ENCODE peak calls at places on chromosomes 4 and X, in eight cellular contexts. B is PC-3, M is left ventricle myocardium inferior, P is uterus, U is prostate gland, H is pancreas, S is left lung, A is heart left ventricle. N is an unnamed sample. For H3K4me1, the result is how much of the 10 kb centered on the place peaks cover.

GRCh38 chr4:183080372-183081115 is 18.5 kb upstream of the WWC2 start:
- DNase-seq in B (no peak), M (no peak), P (no peak), U (no peak), H (no peak), S (no peak), A (no peak), N (no peak)

GRCh38 chr4:71187399-71188196 is 151.2 kb upstream of the SLC4A4 start:
- DNase-seq in B (peak), M (peak), P (no peak), U (peak), H (peak), S (peak), A (peak), N (peak)

GRCh38 chr4:88195666-88196365 is 37.4 kb upstream of the ABCG2 start:
- DNase-seq in B (peak), M (no peak), P (no peak), U (no peak), H (no peak), S (no peak), A (no peak), N (no peak)

GRCh38 chr4:795726-796119 is 30.2 kb downstream of the CPLX1 start:
- DNase-seq in B (no peak), M (no peak), P (no peak), U (no peak), H (peak), S (peak), A (no peak), N (no peak)

GRCh38 chr4:152936446-152937279 is 540 bp downstream of the FHDC1 start:
- DNase-seq in B (peak), M (no peak), P (peak), U (peak), H (peak), S (peak), A (peak), N (no peak)

GRCh38 chr4:89256203-89256800 is 51.3 kb downstream of the GPRIN3 start:
- DNase-seq in B (no peak), M (no peak), P (no peak), U (no peak), H (no peak), S (no peak), A (no peak), N (no peak)

GRCh38 chr4:21885241-21885640 is 63.3 kb downstream of the KCNIP4 start:
- DNase-seq in B (peak), M (no peak), P (no peak), U (no peak), H (no peak), S (no peak), A (no peak), N (no peak)

GRCh38 chr4:90126805-90127204 is 389 bp upstream of the CCSER1 start:
- DNase-seq in B (peak), M (no peak), P (no peak), U (no peak), H (no peak), S (no peak), A (no peak), N (no peak)

GRCh38 chrX:35890699-35891098 is 28.8 kb upstream of the CFAP47 start:
- DNase-seq in B (peak), M (no peak), P (no peak), U (peak), H (no peak), S (no peak), A (no peak), N (no peak)

GRCh38 chr4:180710643-180711337 is 1532.4 kb upstream of the TENM3 start:
- DNase-seq in B (no peak), M (no peak), P (no peak), U (no peak), H (no peak), S (no peak), A (no peak), N (no peak)

GRCh38 chr4:80011636-80012236 is 61.3 kb downstream of the ANTXR2 start:
- DNase-seq in B (no peak), M (no peak), P (no peak), U (no peak), H (no peak), S (no peak), A (no peak), N (no peak)

DNA sequence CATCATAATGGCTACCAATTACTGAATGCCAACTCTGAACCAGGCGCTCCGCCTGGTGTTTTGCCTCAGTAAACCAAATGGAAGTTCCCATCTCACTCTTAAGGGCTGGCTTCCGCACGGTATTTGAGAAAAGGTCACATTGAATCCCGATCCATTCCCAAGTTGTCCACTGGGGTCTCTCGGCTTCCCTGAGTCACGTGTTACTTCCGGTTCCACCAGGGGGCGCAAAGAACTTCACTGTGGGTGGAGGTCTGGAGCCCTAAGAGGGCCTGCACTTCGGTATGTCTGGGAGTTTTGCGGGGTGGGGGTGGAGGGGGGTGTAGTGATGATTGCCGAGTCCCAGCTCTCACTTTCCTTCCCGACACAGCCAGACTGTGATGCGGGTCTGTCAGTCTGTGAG is 13.4 kb upstream of the NHS start:
- DNase-seq in B (peak), M (no peak), P (no peak), U (no peak), H (no peak), S (no peak), A (no peak), N (no peak)
- TF ChIP-seq CTCF in B (peak), M (no peak), P (peak), U (peak), H (no peak), S (no peak), A (no peak), N (no peak)

GRCh38 chr4:42488114-42488513 is 90.8 kb downstream of the SHISA3 start:
- DNase-seq in B (no peak), M (no peak), P (no peak), U (no peak), H (no peak), S (no peak), A (no peak), N (no peak)

GRCh38 chr4:42487230-42487629 is 89.9 kb downstream of the SHISA3 start:
- DNase-seq in B (peak), M (no peak), P (no peak), U (no peak), H (no peak), S (no peak), A (no peak), N (no peak)

GRCh38 chr4:42489095-42489494 is 91.8 kb downstream of the SHISA3 start:
- DNase-seq in B (no peak), M (no peak), P (no peak), U (no peak), H (no peak), S (no peak), A (no peak), N (no peak)

GRCh38 chr4:42490015-42490414 is 92.7 kb downstream of the SHISA3 start:
- DNase-seq in B (no peak), M (no peak), P (no peak), U (no peak), H (no peak), S (no peak), A (no peak), N (no peak)

GRCh38 chr4:42488554-42488953 is 91.3 kb downstream of the SHISA3 start:
- DNase-seq in B (no peak), M (no peak), P (no peak), U (no peak), H (no peak), S (no peak), A (no peak), N (no peak)
- H3K4me1 ChIP-seq in B (under half), M (under half), P (under half), U (under half), H (under half), S (under half), A (under half), N (under half)

GRCh38 chr4:72602396-72602795 is 33.4 kb upstream of the ADAMTS3 start:
- DNase-seq in B (no peak), M (no peak), P (no peak), U (no peak), H (no peak), S (no peak), A (no peak), N (no peak)

GRCh38 chr4:72606751-72607150 is 37.7 kb upstream of the ADAMTS3 start:
- DNase-seq in B (no peak), M (no peak), P (no peak), U (no peak), H (no peak), S (no peak), A (no peak), N (no peak)

GRCh38 chr4:72604324-72604723 is 35.3 kb upstream of the ADAMTS3 start:
- DNase-seq in B (peak), M (no peak), P (no peak), U (no peak), H (no peak), S (no peak), A (no peak), N (no peak)
- TF ChIP-seq CTCF in B (no peak), M (no peak), P (no peak), U (no peak), H (no peak), S (no peak), A (no peak), N (no peak)

GRCh38 chr4:10114607-10115006 is 2.0 kb downstream of the WDR1 start:
- DNase-seq in B (no peak), M (no peak), P (no peak), U (no peak), H (peak), S (no peak), A (no peak), N (no peak)
- H3K4me1 ChIP-seq in B (under half), M (half or more), P (under half), U (under half), H (under half), S (under half), A (under half), N (half or more)

DNA sequence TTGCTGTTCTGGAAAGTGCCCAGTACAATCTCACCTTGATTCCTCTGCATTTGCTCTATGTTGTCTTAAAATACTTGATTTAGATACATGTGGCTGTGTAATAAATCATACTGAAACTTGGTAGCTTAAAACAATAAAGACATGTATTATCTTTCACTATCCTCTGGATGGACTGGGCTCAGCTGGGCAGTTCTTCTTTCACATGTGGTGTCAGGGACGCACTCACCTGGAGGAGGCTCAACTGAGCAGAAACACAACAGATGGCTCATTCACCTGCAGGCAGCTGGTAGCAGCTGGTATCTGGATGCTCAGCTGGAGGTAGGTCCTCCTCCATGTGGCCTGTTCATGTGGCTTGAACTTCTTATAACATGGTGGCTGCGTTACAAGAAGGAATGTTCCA is 563.8 kb upstream of the FRG1 start:
- DNase-seq in B (no peak), M (no peak), P (no peak), U (no peak), H (no peak), S (no peak), A (no peak), N (no peak)
- TF ChIP-seq CTCF in B (no peak), M (no peak), P (no peak), U (no peak), H (no peak), S (no peak), A (no peak), N (no peak)

N was measured in sigmoid colon.